ENCODE peak calls at places on chromosomes 7 and 10, in four cellular contexts. One of them, this sample, is unnamed.

GRCh38 chr7:4233621-4234497 is 448.2 kb upstream of the FOXK1 start:
- DNase-seq in EL: no peak
- DNase-seq in NCI-H1105 treated with DMSO at 0.1 percent for 48 hours: no peak
- DNase-seq in tibial artery: peak; percentile 47
- DNase-seq in this sample: no peak

GRCh38 chr10:12488626-12489025 is 139.3 kb downstream of the CAMK1D start:
- DNase-seq in tibial artery: no peak
- DNase-seq in NCI-H1105 treated with DMSO at 0.1 percent for 48 hours: no peak
- DNase-seq in EL: no peak
- DNase-seq in this sample: no peak

GRCh38 chr7:114819629-114820362 is 102.1 kb upstream of the MDFIC start:
- DNase-seq in NCI-H1105 treated with DMSO at 0.1 percent for 48 hours: no peak
- DNase-seq in tibial artery: no peak
- DNase-seq in EL: peak; percentile 96
- DNase-seq in this sample: no peak

GRCh38 chr10:72085864-72086465 is 2.4 kb downstream of the SPOCK2 start:
- DNase-seq in NCI-H1105 treated with DMSO at 0.1 percent for 48 hours: no peak
- DNase-seq in tibial artery: peak; percentile 53
- DNase-seq in EL: no peak
- DNase-seq in this sample: no peak

GRCh38 chr7:101917566-101917965 is 100.1 kb downstream of the CUX1 start:
- DNase-seq in NCI-H1105 treated with DMSO at 0.1 percent for 48 hours: no peak
- DNase-seq in tibial artery: peak; percentile 56
- DNase-seq in EL: no peak
- DNase-seq in this sample: no peak

GRCh38 chr10:122911889-122912484 is 1.6 kb downstream of the FAM24A start:
- DNase-seq in NCI-H1105 treated with DMSO at 0.1 percent for 48 hours: no peak
- DNase-seq in EL: peak; percentile 35
- DNase-seq in tibial artery: no peak
- DNase-seq in this sample: no peak

GRCh38 chr10:44385726-44386438 is 985 bp upstream of the CXCL12 start:
- DNase-seq in NCI-H1105 treated with DMSO at 0.1 percent for 48 hours: no peak
- DNase-seq in EL: no peak
- DNase-seq in tibial artery: peak; percentile 68
- DNase-seq in this sample: peak; percentile 5

GRCh38 chr10:31876616-31877352 is 51.8 kb downstream of the ARHGAP12 start:
- DNase-seq in tibial artery: no peak
- DNase-seq in NCI-H1105 treated with DMSO at 0.1 percent for 48 hours: no peak
- DNase-seq in EL: no peak
- DNase-seq in this sample: no peak

GRCh38 chr7:43379197-43379596 is 203.7 kb upstream of the STK17A start:
- DNase-seq in tibial artery: no peak
- DNase-seq in EL: no peak
- DNase-seq in NCI-H1105 treated with DMSO at 0.1 percent for 48 hours: no peak
- DNase-seq in this sample: no peak

GRCh38 chr10:130686680-130687300 is 550.6 kb downstream of the GLRX3 start:
- DNase-seq in NCI-H1105 treated with DMSO at 0.1 percent for 48 hours: peak; percentile 41
- DNase-seq in EL: no peak
- DNase-seq in tibial artery: no peak
- DNase-seq in this sample: peak; percentile 11

GRCh38 chr7:76155938-76156337 is 45.8 kb upstream of the SRRM3 start:
- DNase-seq in tibial artery: no peak
- DNase-seq in NCI-H1105 treated with DMSO at 0.1 percent for 48 hours: no peak
- DNase-seq in EL: peak; percentile 34
- DNase-seq in this sample: no peak

GRCh38 chr7:78510580-78511188 is 712.1 kb downstream of the PHTF2 start:
- DNase-seq in tibial artery: no peak
- DNase-seq in NCI-H1105 treated with DMSO at 0.1 percent for 48 hours: peak; percentile 36
- DNase-seq in EL: peak; percentile 61
- DNase-seq in this sample: no peak

GRCh38 chr7:48042216-48042615 is 6.9 kb downstream of the C7orf57 start:
- DNase-seq in EL: peak; percentile 50
- DNase-seq in tibial artery: no peak
- DNase-seq in NCI-H1105 treated with DMSO at 0.1 percent for 48 hours: no peak
- DNase-seq in this sample: no peak

GRCh38 chr7:151045967-151046366 is 2.4 kb upstream of the ASIC3 start:
- DNase-seq in EL: no peak
- DNase-seq in tibial artery: no peak
- DNase-seq in NCI-H1105 treated with DMSO at 0.1 percent for 48 hours: no peak
- DNase-seq in this sample: no peak

GRCh38 chr10:127041561-127041960 is 136.3 kb downstream of the DOCK1 start:
- DNase-seq in tibial artery: no peak
- DNase-seq in NCI-H1105 treated with DMSO at 0.1 percent for 48 hours: no peak
- DNase-seq in EL: peak; percentile 86
- DNase-seq in this sample: no peak

GRCh38 chr10:118277871-118278270 is 64.3 kb downstream of the FAM204A start:
- DNase-seq in tibial artery: no peak
- DNase-seq in EL: no peak
- DNase-seq in NCI-H1105 treated with DMSO at 0.1 percent for 48 hours: no peak
- DNase-seq in this sample: no peak

GRCh38 chr7:130322615-130323014 is 22.0 kb upstream of the CPA5 start:
- DNase-seq in tibial artery: no peak
- DNase-seq in EL: no peak
- DNase-seq in NCI-H1105 treated with DMSO at 0.1 percent for 48 hours: no peak
- DNase-seq in this sample: peak; percentile 20

GRCh38 chr10:80296942-80297341 is 7.5 kb upstream of the MAT1A start:
- DNase-seq in tibial artery: no peak
- DNase-seq in NCI-H1105 treated with DMSO at 0.1 percent for 48 hours: no peak
- DNase-seq in EL: no peak
- DNase-seq in this sample: no peak

GRCh38 chr10:34854147-34854601 is 39.1 kb upstream of the PARD3 start:
- DNase-seq in tibial artery: no peak
- DNase-seq in NCI-H1105 treated with DMSO at 0.1 percent for 48 hours: no peak
- DNase-seq in EL: peak; percentile 52
- DNase-seq in this sample: no peak

GRCh38 chr7:138828302-138828701 is 30.3 kb upstream of the ATP6V0A4 start:
- DNase-seq in NCI-H1105 treated with DMSO at 0.1 percent for 48 hours: no peak
- DNase-seq in EL: no peak
- DNase-seq in tibial artery: no peak
- DNase-seq in this sample: no peak

GRCh38 chr10:62826275-62826674 is 10.1 kb upstream of the EGR2 start:
- DNase-seq in NCI-H1105 treated with DMSO at 0.1 percent for 48 hours: no peak
- DNase-seq in tibial artery: no peak
- DNase-seq in EL: no peak
- DNase-seq in this sample: no peak

GRCh38 chr10:21304198-21304597 is 221.3 kb downstream of the SKIDA1 start:
- DNase-seq in EL: no peak
- DNase-seq in tibial artery: no peak
- DNase-seq in NCI-H1105 treated with DMSO at 0.1 percent for 48 hours: no peak
- DNase-seq in this sample: no peak

GRCh38 chr10:101066146-101066889 is 4.5 kb downstream of the KAZALD1 start:
- DNase-seq in tibial artery: peak; percentile 96
- DNase-seq in NCI-H1105 treated with DMSO at 0.1 percent for 48 hours: peak; percentile 35
- DNase-seq in EL: peak; percentile 80
- DNase-seq in this sample: peak; percentile 68

GRCh38 chr7:25216837-25217236 is 11.4 kb downstream of the NPVF start:
- DNase-seq in tibial artery: no peak
- DNase-seq in EL: peak; percentile 44
- DNase-seq in NCI-H1105 treated with DMSO at 0.1 percent for 48 hours: peak; percentile 64
- DNase-seq in this sample: peak; percentile 47

GRCh38 chr10:130491698-130492050 is 355.5 kb downstream of the GLRX3 start:
- DNase-seq in EL: no peak
- DNase-seq in tibial artery: no peak
- DNase-seq in NCI-H1105 treated with DMSO at 0.1 percent for 48 hours: no peak
- DNase-seq in this sample: peak; percentile 78

GRCh38 chr10:93412801-93413200 is 69.3 kb downstream of the MYOF start:
- DNase-seq in tibial artery: no peak
- DNase-seq in NCI-H1105 treated with DMSO at 0.1 percent for 48 hours: no peak
- DNase-seq in EL: no peak
- DNase-seq in this sample: no peak

GRCh38 chr10:74542077-74542476 is 284.3 kb upstream of the KAT6B start:
- DNase-seq in tibial artery: peak; percentile 66
- DNase-seq in EL: peak; percentile 65
- DNase-seq in NCI-H1105 treated with DMSO at 0.1 percent for 48 hours: no peak
- DNase-seq in this sample: no peak

GRCh38 chr10:24541239-24541753 is 182.4 kb downstream of the ARHGAP21 start:
- DNase-seq in EL: no peak
- DNase-seq in NCI-H1105 treated with DMSO at 0.1 percent for 48 hours: no peak
- DNase-seq in tibial artery: no peak
- DNase-seq in this sample: no peak

GRCh38 chr10:8444630-8445029 is 390.1 kb downstream of the GATA3 start:
- DNase-seq in EL: no peak
- DNase-seq in NCI-H1105 treated with DMSO at 0.1 percent for 48 hours: no peak
- DNase-seq in tibial artery: no peak
- DNase-seq in this sample: no peak

This sample was measured in DMS153.